ENCODE peak calls at places on chromosome 5, in six cellular contexts. V, J, Y, O, P and E are unnamed samples.

GRCh38 chr5:4083591-4084337 is 488.1 kb downstream of the IRX1 start:
- DNase-seq in Y (no peak), V (peak; percentile 2), O (no peak), P (no peak), J (no peak), E (no peak)

GRCh38 chr5:167294861-167295685 is 996.4 kb upstream of the WWC1 start:
- DNase-seq in J (no peak), Y (peak; percentile 90), P (no peak), O (no peak), V (peak; percentile 91), E (no peak)

GRCh38 chr5:16894236-16895057 is 41.6 kb downstream of the MYO10 start:
- DNase-seq in O (no peak), V (peak; percentile 80), J (peak; percentile 16), P (no peak), Y (peak; percentile 73), E (no peak)

GRCh38 chr5:15966066-15966640 is 213.4 kb downstream of the MARCHF11 start:
- DNase-seq in V (peak; percentile 50), P (no peak), O (no peak), J (no peak), Y (no peak), E (no peak)

GRCh38 chr5:139388198-139388821 is 1.4 kb downstream of the MZB1 start:
- DNase-seq in P (peak; percentile 32), Y (peak; percentile 50), J (no peak), V (no peak), O (no peak), E (peak; percentile 18)

GRCh38 chr5:180468732-180469585 is 25.2 kb upstream of the CNOT6 start:
- DNase-seq in P (no peak), J (no peak), O (no peak), V (no peak), Y (no peak), E (no peak)

GRCh38 chr5:9782806-9783560 is 152.8 kb upstream of the TAS2R1 start:
- DNase-seq in J (no peak), V (peak; percentile 24), Y (peak; percentile 90), O (no peak), P (no peak), E (peak; percentile 31)

GRCh38 chr5:134845852-134846640 is at the start of gene C5orf24:
- DNase-seq in P (peak; percentile 88), J (peak; percentile 97), O (peak; percentile 68), V (peak; percentile 95), Y (peak; percentile 96), E (no peak)

GRCh38 chr5:17713301-17713700 is 79.0 kb downstream of the TAF11L14 start:
- DNase-seq in J (no peak), Y (no peak), P (no peak), O (no peak), V (no peak), E (no peak)

GRCh38 chr5:97009921-97010320 is 74.0 kb downstream of the LNPEP start:
- DNase-seq in J (no peak), O (no peak), V (no peak), P (no peak), Y (no peak), E (no peak)

GRCh38 chr5:170277953-170278352 is 19.6 kb downstream of the LCP2 start:
- DNase-seq in J (no peak), P (no peak), Y (no peak), V (no peak), O (no peak), E (no peak)

GRCh38 chr5:175895701-175896102 is 24.3 kb downstream of the CPLX2 start:
- DNase-seq in Y (no peak), P (no peak), V (no peak), J (peak; percentile 11), O (no peak), E (peak; percentile 72)

GRCh38 chr5:6484899-6485298 is 36.2 kb downstream of the UBE2QL1 start:
- DNase-seq in P (no peak), V (no peak), Y (no peak), J (no peak), O (no peak), E (no peak)

GRCh38 chr5:134577022-134577795 is 51.7 kb downstream of the JADE2 start:
- DNase-seq in O (no peak), V (peak; percentile 91), P (no peak), J (peak; percentile 12), Y (peak; percentile 61), E (no peak)

GRCh38 chr5:138705567-138705966 is 47.7 kb upstream of the CTNNA1 start:
- DNase-seq in J (no peak), P (no peak), V (no peak), Y (no peak), O (no peak), E (no peak)

GRCh38 chr5:143229896-143230675 is 173.4 kb downstream of the NR3C1 start:
- DNase-seq in P (no peak), Y (peak; percentile 87), O (no peak), J (no peak), V (peak; percentile 84), E (no peak)

GRCh38 chr5:159553792-159554191 is 223.5 kb upstream of the IL12B start:
- DNase-seq in V (no peak), P (no peak), Y (no peak), J (no peak), O (no peak), E (no peak)

DNA sequence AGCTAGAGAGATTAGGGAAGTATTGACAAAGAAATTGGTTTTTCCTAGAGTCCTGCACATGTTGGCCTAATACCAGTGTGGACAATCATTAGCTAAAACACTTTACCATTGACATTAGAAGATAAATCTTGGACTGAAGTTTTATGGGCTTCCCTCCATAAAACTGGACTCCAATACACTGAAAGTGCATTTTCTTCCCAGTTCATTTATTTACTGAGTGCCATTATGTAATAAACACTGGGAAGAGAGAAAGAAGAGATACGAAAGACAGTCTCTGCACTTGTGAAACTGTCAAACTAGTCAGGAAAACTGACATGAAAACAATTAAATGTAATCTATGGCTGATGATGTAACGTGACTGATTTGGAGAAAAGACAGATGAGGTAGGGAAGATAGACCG is 539.3 kb downstream of the ZNF608 start:
- DNase-seq in V (no peak), O (no peak), J (no peak), Y (no peak), P (no peak), E (no peak)
- TF ChIP-seq CTCF in V (no peak), O (no peak), J (no peak), Y (no peak), P (no peak), E (no peak)

GRCh38 chr5:164498393-164498792 is 993.0 kb downstream of the MAT2B start:
- DNase-seq in J (no peak), V (no peak), O (no peak), Y (no peak), P (no peak), E (no peak)

GRCh38 chr5:164500856-164501255 is 995.4 kb downstream of the MAT2B start:
- DNase-seq in V (no peak), P (no peak), J (no peak), O (no peak), Y (no peak), E (no peak)

GRCh38 chr5:164501344-164501743 is 995.9 kb downstream of the MAT2B start:
- DNase-seq in Y (no peak), P (no peak), V (no peak), O (no peak), J (no peak), E (no peak)

GRCh38 chr5:164505791-164506190 is 1000.4 kb downstream of the MAT2B start:
- DNase-seq in J (no peak), P (no peak), Y (no peak), V (no peak), O (no peak), E (no peak)

GRCh38 chr5:164504141-164504772 is 998.8 kb downstream of the MAT2B start:
- DNase-seq in J (peak; percentile 67), O (no peak), V (peak; percentile 65), P (peak; percentile 55), Y (peak; percentile 38), E (no peak)
- TF ChIP-seq CTCF in J (peak; percentile 61), O (no peak), V (peak; percentile 87), P (peak; percentile 87), Y (peak; percentile 86), E (peak; percentile 96)

GRCh38 chr5:112492291-112492690 is 73.2 kb upstream of the EPB41L4A start:
- DNase-seq in V (peak; percentile 67), Y (peak; percentile 53), P (peak; percentile 65), O (no peak), J (peak; percentile 67), E (no peak)

GRCh38 chr5:112485802-112486427 is 66.8 kb upstream of the EPB41L4A start:
- DNase-seq in J (no peak), Y (no peak), O (no peak), P (no peak), V (no peak), E (no peak)

DNA sequence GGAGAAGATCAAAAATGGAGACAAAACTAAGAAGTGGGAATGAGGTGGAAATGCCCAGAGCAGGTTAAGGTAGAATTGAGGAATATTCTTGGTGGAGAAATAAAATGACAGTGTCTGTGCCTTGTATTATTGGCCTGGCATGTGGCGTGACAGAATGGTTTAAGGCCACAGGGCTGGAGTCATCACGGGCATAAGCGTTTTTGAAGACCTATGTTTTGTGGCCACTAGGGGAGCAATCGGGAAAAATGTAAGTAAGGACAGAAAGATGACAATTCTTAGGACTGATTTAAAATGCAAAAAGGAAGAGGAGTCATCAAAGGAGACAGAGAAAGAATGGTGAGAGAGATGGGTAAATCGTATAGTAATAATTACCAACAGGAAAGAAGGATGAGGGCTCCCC is 72.2 kb upstream of the EPB41L4A start:
- DNase-seq in O (no peak), V (peak; percentile 7), Y (peak; percentile 2), P (peak; percentile 12), J (peak; percentile 29), E (no peak)
- TF ChIP-seq CTCF in O (no peak), V (peak; percentile 42), Y (peak; percentile 36), P (peak; percentile 77), J (peak; percentile 59), E (no peak)

GRCh38 chr5:129271309-129271708 is 176.8 kb downstream of the ISOC1 start:
- DNase-seq in Y (no peak), J (peak; percentile 0), O (no peak), V (peak; percentile 40), P (peak; percentile 22), E (no peak)
- TF ChIP-seq CTCF in Y (no peak), J (no peak), O (no peak), V (peak; percentile 36), P (no peak), E (peak; percentile 44)

GRCh38 chr5:80125962-80126480 is 90.9 kb downstream of the THBS4 start:
- DNase-seq in P (no peak), Y (peak; percentile 52), O (no peak), V (peak; percentile 92), J (no peak), E (no peak)
- TF ChIP-seq CTCF in P (no peak), Y (peak; percentile 21), O (no peak), V (peak; percentile 23), J (no peak), E (no peak)

GRCh38 chr5:52778784-52779183 is 8.9 kb upstream of the ITGA1 start:
- DNase-seq in V (no peak), O (no peak), J (no peak), Y (no peak), P (no peak), E (no peak)
- TF ChIP-seq CTCF in V (no peak), O (no peak), J (no peak), Y (no peak), P (no peak), E (no peak)